ENCODE peak calls at places on chromosomes 12 and 14, in ten cellular contexts. M is CD4-positive, alpha-beta memory T cell; H is WERI-Rb-1; N is RWPE2; L is keratinocyte; W is astrocyte; J is CD8-positive, alpha-beta memory T cell; A is substantia nigra; R is dorsolateral prefrontal cortex; P is A549. D is an unnamed sample.

GRCh38 chr12:11978985-11979384 is 91.8 kb upstream of the BCL2L14 start:
- DNase-seq in M (no peak), H (no peak), N (no peak), L (no peak), W (peak), J (no peak), A (no peak), R (no peak), P (no peak), D (peak)

GRCh38 chr12:14853966-14854365 is 10.6 kb upstream of the ART4 start:
- DNase-seq in M (no peak), H (no peak), N (no peak), L (no peak), W (no peak), J (no peak), A (no peak), R (no peak), P (no peak), D (no peak)

GRCh38 chr14:101716077-101716950 is 45.2 kb upstream of the PPP2R5C start:
- DNase-seq in M (no peak), H (no peak), N (peak), L (no peak), W (no peak), J (no peak), A (no peak), R (no peak), P (no peak), D (no peak)

GRCh38 chr14:59087711-59088110 is 100.8 kb upstream of the DAAM1 start:
- DNase-seq in M (no peak), H (no peak), N (no peak), L (no peak), W (no peak), J (no peak), A (no peak), R (no peak), P (no peak), D (no peak)

GRCh38 chr14:50082784-50083466 is 33.4 kb downstream of the VCPKMT start:
- DNase-seq in M (peak), H (no peak), N (no peak), L (no peak), W (peak), J (peak), A (no peak), R (peak), P (no peak), D (peak)

GRCh38 chr14:64388533-64389243 is 535 bp downstream of the MTHFD1 start:
- DNase-seq in M (no peak), H (no peak), N (no peak), L (no peak), W (peak), J (peak), A (no peak), R (peak), P (no peak), D (no peak)

GRCh38 chr14:69850086-69850735 is 29.0 kb upstream of the SMOC1 start:
- DNase-seq in M (no peak), H (no peak), N (no peak), L (no peak), W (no peak), J (no peak), A (no peak), R (no peak), P (no peak), D (no peak)

GRCh38 chr12:14780851-14781250 is 22.4 kb downstream of the WBP11 start:
- DNase-seq in M (no peak), H (no peak), N (no peak), L (no peak), W (no peak), J (no peak), A (no peak), R (no peak), P (no peak), D (no peak)

GRCh38 chr14:92099802-92100201 is 6.6 kb downstream of the ATXN3 start:
- DNase-seq in M (no peak), H (no peak), N (no peak), L (no peak), W (no peak), J (no peak), A (no peak), R (no peak), P (no peak), D (no peak)

DNA sequence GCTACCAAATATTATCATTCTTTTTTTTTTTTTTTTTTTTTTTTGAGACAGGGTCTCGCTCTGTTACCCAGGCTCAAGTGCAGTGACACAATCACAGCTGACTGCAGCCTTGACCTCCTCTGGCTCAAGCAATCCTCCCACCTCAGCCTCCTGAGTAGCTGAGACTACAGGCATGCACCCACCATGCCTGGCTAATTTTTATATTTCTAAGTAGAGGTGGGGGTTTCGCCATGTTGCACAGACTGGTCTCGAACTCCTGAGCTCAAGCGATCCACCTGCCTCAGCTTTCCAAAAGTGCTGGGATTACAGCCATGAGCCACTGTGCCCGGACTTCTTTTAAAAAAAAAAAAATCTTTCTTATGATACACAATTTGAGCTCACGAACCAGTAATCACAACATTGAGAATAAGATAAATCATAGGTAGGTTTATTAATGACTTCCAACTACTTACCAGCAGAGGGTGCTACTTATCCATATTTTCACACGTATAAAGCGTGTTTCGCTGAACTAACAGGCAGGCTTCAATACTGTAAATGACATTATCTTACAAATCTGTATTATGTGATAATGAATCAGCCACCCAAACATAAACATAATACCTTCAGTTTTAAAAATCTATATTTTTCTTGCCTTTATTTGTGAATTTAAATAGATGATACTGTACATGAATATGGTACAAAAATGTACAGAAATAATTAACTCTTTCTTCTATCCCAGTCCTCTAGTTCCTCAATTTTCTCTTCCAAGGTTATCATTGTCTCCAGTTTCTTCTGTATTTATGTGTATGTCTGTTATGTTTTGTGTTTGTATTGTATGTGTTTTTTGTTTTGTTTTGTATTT is 42.5 kb upstream of the BCAT1 start:
- DNase-seq in M (peak), H (no peak), N (no peak), L (no peak), W (peak), J (no peak), A (no peak), R (no peak), P (peak), D (no peak)
- H3K27ac ChIP-seq in M (no peak), H (no peak), N (no peak), L (no peak), W (no peak), J (no peak), A (no peak), R (no peak), P (no peak), D (no peak)

DNA sequence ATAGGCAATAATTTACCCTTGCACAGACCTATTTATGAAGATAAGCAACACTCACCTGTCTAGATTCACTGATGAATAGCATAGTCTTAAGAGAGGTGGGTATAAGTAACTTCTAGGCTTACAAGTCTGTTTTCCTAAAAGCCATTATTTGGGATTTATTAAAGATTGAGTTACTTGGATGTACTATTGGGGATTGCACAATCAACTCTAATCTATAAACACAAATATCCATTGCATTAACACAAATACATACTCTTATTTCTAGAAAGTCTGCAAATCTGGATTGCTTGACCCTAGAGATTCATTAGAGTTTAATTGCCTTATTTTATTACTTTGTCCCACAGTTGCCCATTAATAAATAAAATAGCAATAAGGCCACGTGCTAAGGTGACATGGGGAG is 148.1 kb upstream of the CCDC198 start:
- DNase-seq in M (no peak), H (no peak), N (no peak), L (no peak), W (no peak), J (no peak), A (no peak), R (no peak), P (no peak), D (no peak)
- H3K27ac ChIP-seq in M (no peak), H (no peak), N (no peak), L (no peak), W (no peak), J (no peak), A (no peak), R (no peak), P (no peak), D (no peak)

GRCh38 chr14:73058923-73059311 is 583 bp downstream of the RBM25 start:
- DNase-seq in M (no peak), H (peak), N (no peak), L (no peak), W (peak), J (no peak), A (no peak), R (peak), P (peak), D (no peak)

GRCh38 chr14:73058224-73058922 is at the start of gene RBM25:
- DNase-seq in M (peak), H (peak), N (peak), L (peak), W (peak), J (peak), A (peak), R (peak), P (peak), D (peak)

GRCh38 chr14:73057939-73058223 is 453 bp upstream of the RBM25 start:
- DNase-seq in M (no peak), H (no peak), N (no peak), L (no peak), W (no peak), J (no peak), A (no peak), R (no peak), P (no peak), D (no peak)

GRCh38 chr14:73055251-73055650 is 3.1 kb upstream of the RBM25 start:
- DNase-seq in M (no peak), H (no peak), N (no peak), L (no peak), W (no peak), J (no peak), A (no peak), R (no peak), P (no peak), D (no peak)

GRCh38 chr14:73059326-73059725 is 992 bp downstream of the RBM25 start:
- DNase-seq in M (no peak), H (no peak), N (no peak), L (no peak), W (peak), J (no peak), A (no peak), R (no peak), P (peak), D (no peak)
- H3K27ac ChIP-seq in M (peak), H (peak), N (peak), L (peak), W (peak), J (peak), A (peak), R (peak), P (peak), D (peak)

GRCh38 chr12:31522607-31523006 is 68.3 kb downstream of the DENND5B start:
- DNase-seq in M (no peak), H (no peak), N (no peak), L (no peak), W (no peak), J (no peak), A (no peak), R (no peak), P (no peak), D (no peak)
- H3K27ac ChIP-seq in M (no peak), H (no peak), N (peak), L (no peak), W (no peak), J (no peak), A (no peak), R (no peak), P (peak), D (no peak)

GRCh38 chr14:93981874-93982683 is 5.7 kb upstream of the ASB2 start:
- DNase-seq in M (no peak), H (peak), N (no peak), L (no peak), W (no peak), J (no peak), A (no peak), R (no peak), P (no peak), D (no peak)
- H3K27ac ChIP-seq in M (no peak), H (peak), N (no peak), L (no peak), W (no peak), J (no peak), A (no peak), R (peak), P (no peak), D (no peak)

GRCh38 chr12:44525806-44526654 is 350.1 kb downstream of the NELL2 start:
- DNase-seq in M (no peak), H (no peak), N (no peak), L (no peak), W (no peak), J (no peak), A (no peak), R (no peak), P (no peak), D (no peak)

GRCh38 chr12:44523828-44524227 is 352.3 kb downstream of the NELL2 start:
- DNase-seq in M (no peak), H (no peak), N (no peak), L (no peak), W (no peak), J (no peak), A (no peak), R (no peak), P (no peak), D (no peak)

GRCh38 chr12:44526655-44527199 is 349.4 kb downstream of the NELL2 start:
- DNase-seq in M (no peak), H (no peak), N (no peak), L (no peak), W (no peak), J (no peak), A (no peak), R (no peak), P (no peak), D (no peak)

GRCh38 chr12:44521702-44522101 is 354.4 kb downstream of the NELL2 start:
- DNase-seq in M (no peak), H (no peak), N (no peak), L (no peak), W (no peak), J (no peak), A (no peak), R (no peak), P (no peak), D (no peak)
- H3K27ac ChIP-seq in M (no peak), H (no peak), N (no peak), L (no peak), W (no peak), J (no peak), A (no peak), R (no peak), P (no peak), D (no peak)

DNA sequence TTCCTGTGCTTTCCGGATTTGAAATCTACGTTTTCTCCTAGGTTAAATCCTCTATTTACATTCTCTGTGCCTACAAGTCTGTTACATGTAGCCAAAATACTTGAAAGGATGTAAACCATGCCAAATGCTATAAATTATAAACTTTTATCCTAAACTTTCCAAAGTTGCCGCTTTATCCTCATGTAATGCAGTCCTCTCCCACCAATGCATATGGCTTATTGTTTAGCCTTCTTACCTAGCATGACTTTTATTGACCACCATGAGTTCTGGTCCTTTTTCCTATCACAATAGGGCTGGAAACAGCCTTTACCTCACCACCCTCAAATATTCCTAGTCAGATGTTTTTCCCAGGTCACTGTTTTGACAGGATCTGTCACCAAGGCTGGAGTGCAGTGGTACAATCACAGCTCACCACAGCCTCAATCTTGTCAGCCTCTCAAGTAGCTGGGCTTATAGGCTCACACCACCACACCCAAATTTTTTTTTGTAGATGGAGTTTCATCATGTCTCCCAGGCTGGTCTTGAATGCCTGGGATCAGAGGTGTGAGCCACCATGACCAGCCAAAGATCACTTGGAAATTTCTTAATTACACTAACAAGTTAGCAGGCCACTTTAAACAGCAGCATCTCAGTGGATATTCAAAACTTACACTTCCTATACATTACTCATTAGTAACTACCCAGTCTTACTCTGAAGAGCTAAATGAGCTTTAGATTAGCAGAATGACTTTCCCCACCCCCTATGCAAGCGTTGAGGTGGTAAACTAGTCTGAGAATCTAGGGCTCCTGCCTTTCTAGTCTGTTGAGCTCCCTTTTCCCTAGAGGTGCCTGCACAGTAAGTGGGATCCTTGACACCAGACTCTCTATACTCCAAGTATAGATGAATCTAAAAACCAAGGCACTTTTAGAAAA is 4.1 kb downstream of the TUBA1B start:
- DNase-seq in M (no peak), H (no peak), N (no peak), L (no peak), W (no peak), J (no peak), A (no peak), R (no peak), P (peak), D (no peak)
- H3K27ac ChIP-seq in M (peak), H (no peak), N (peak), L (no peak), W (no peak), J (no peak), A (no peak), R (no peak), P (no peak), D (no peak)

GRCh38 chr12:123063535-123063934 is 83.1 kb downstream of the ARL6IP4 start:
- DNase-seq in M (no peak), H (peak), N (no peak), L (no peak), W (no peak), J (no peak), A (no peak), R (no peak), P (peak), D (no peak)
- H3K27ac ChIP-seq in M (no peak), H (no peak), N (no peak), L (no peak), W (no peak), J (no peak), A (peak), R (peak), P (peak), D (no peak)

D was measured in epithelial cell of prostate.